ENCODE peak calls at places on chromosomes 12 and 14, in nine cellular contexts. One of them, this sample, is unnamed.

GRCh38 chr12:43884683-43885410 is 49.0 kb downstream of the TMEM117 start:
- DNase-seq in spleen: no peak
- DNase-seq in AG08396: no peak
- DNase-seq in T-helper 17 cell: no peak
- DNase-seq in ureter: no peak
- DNase-seq in HS-5: no peak
- DNase-seq in NCI-H2107: no peak
- DNase-seq in GM20000: no peak
- DNase-seq in T-helper 1 cell: no peak
- DNase-seq in this sample: no peak

GRCh38 chr12:124140889-124141550 is 153.9 kb upstream of the RFLNA start:
- DNase-seq in T-helper 17 cell: no peak
- DNase-seq in GM20000: no peak
- DNase-seq in AG08396: no peak
- DNase-seq in NCI-H2107: no peak
- DNase-seq in T-helper 1 cell: no peak
- DNase-seq in ureter: no peak
- DNase-seq in spleen: no peak
- DNase-seq in HS-5: no peak
- DNase-seq in this sample: no peak

GRCh38 chr14:68464716-68465115 is 328.2 kb downstream of the ZFP36L1 start:
- DNase-seq in HS-5: peak
- DNase-seq in GM20000: no peak
- DNase-seq in spleen: no peak
- DNase-seq in NCI-H2107: no peak
- DNase-seq in T-helper 17 cell: no peak
- DNase-seq in T-helper 1 cell: no peak
- DNase-seq in AG08396: peak
- DNase-seq in ureter: no peak
- DNase-seq in this sample: no peak

GRCh38 chr12:94287245-94287628 is 138.9 kb downstream of the PLXNC1 start:
- DNase-seq in GM20000: no peak
- DNase-seq in T-helper 1 cell: no peak
- DNase-seq in NCI-H2107: no peak
- DNase-seq in HS-5: no peak
- DNase-seq in T-helper 17 cell: no peak
- DNase-seq in spleen: no peak
- DNase-seq in ureter: no peak
- DNase-seq in AG08396: no peak
- DNase-seq in this sample: no peak

GRCh38 chr14:71089974-71090373 is 182.7 kb downstream of the PCNX1 start:
- DNase-seq in ureter: no peak
- DNase-seq in T-helper 1 cell: no peak
- DNase-seq in HS-5: peak
- DNase-seq in AG08396: no peak
- DNase-seq in spleen: no peak
- DNase-seq in T-helper 17 cell: no peak
- DNase-seq in GM20000: no peak
- DNase-seq in NCI-H2107: no peak
- DNase-seq in this sample: no peak

GRCh38 chr12:22008196-22008595 is 37.8 kb upstream of the CMAS start:
- DNase-seq in ureter: no peak
- DNase-seq in NCI-H2107: no peak
- DNase-seq in spleen: no peak
- DNase-seq in HS-5: no peak
- DNase-seq in AG08396: no peak
- DNase-seq in GM20000: no peak
- DNase-seq in T-helper 1 cell: no peak
- DNase-seq in T-helper 17 cell: no peak
- DNase-seq in this sample: peak

GRCh38 chr12:108199111-108199510 is 70.0 kb downstream of the WSCD2 start:
- DNase-seq in NCI-H2107: no peak
- DNase-seq in HS-5: no peak
- DNase-seq in ureter: no peak
- DNase-seq in spleen: no peak
- DNase-seq in T-helper 17 cell: no peak
- DNase-seq in T-helper 1 cell: no peak
- DNase-seq in GM20000: no peak
- DNase-seq in AG08396: no peak
- DNase-seq in this sample: no peak

GRCh38 chr14:65230287-65230728 is 128.0 kb upstream of the MAX start:
- DNase-seq in GM20000: no peak
- DNase-seq in T-helper 17 cell: no peak
- DNase-seq in T-helper 1 cell: no peak
- DNase-seq in spleen: peak
- DNase-seq in AG08396: no peak
- DNase-seq in ureter: no peak
- DNase-seq in HS-5: no peak
- DNase-seq in NCI-H2107: peak
- DNase-seq in this sample: peak

GRCh38 chr12:15256760-15257159 is 35.5 kb upstream of the RERG start:
- DNase-seq in AG08396: peak
- DNase-seq in T-helper 17 cell: no peak
- DNase-seq in GM20000: no peak
- DNase-seq in HS-5: no peak
- DNase-seq in NCI-H2107: no peak
- DNase-seq in spleen: no peak
- DNase-seq in ureter: peak
- DNase-seq in T-helper 1 cell: no peak
- DNase-seq in this sample: no peak

GRCh38 chr14:54610051-54610977 is 43.4 kb downstream of the SAMD4A start:
- DNase-seq in spleen: no peak
- DNase-seq in NCI-H2107: no peak
- DNase-seq in HS-5: peak
- DNase-seq in T-helper 1 cell: no peak
- DNase-seq in GM20000: no peak
- DNase-seq in ureter: no peak
- DNase-seq in AG08396: peak
- DNase-seq in T-helper 17 cell: no peak
- DNase-seq in this sample: no peak

GRCh38 chr14:39229222-39229543 is 4.5 kb upstream of the MIA2 start:
- DNase-seq in AG08396: no peak
- DNase-seq in spleen: no peak
- DNase-seq in HS-5: no peak
- DNase-seq in T-helper 1 cell: peak
- DNase-seq in ureter: no peak
- DNase-seq in NCI-H2107: no peak
- DNase-seq in T-helper 17 cell: no peak
- DNase-seq in GM20000: peak
- DNase-seq in this sample: no peak

GRCh38 chr14:72946491-72946890 is 20.2 kb downstream of the DCAF4 start:
- DNase-seq in NCI-H2107: no peak
- DNase-seq in AG08396: no peak
- DNase-seq in ureter: no peak
- DNase-seq in GM20000: no peak
- DNase-seq in HS-5: no peak
- DNase-seq in T-helper 17 cell: no peak
- DNase-seq in T-helper 1 cell: no peak
- DNase-seq in spleen: peak
- DNase-seq in this sample: no peak

GRCh38 chr14:61585598-61586538 is 109.4 kb upstream of the HIF1A start:
- DNase-seq in T-helper 17 cell: no peak
- DNase-seq in T-helper 1 cell: no peak
- DNase-seq in spleen: peak
- DNase-seq in HS-5: peak
- DNase-seq in GM20000: no peak
- DNase-seq in NCI-H2107: no peak
- DNase-seq in AG08396: peak
- DNase-seq in ureter: peak
- DNase-seq in this sample: peak

GRCh38 chr12:68138480-68138879 is 21.1 kb downstream of the IFNG start:
- DNase-seq in T-helper 17 cell: no peak
- DNase-seq in NCI-H2107: no peak
- DNase-seq in GM20000: no peak
- DNase-seq in HS-5: no peak
- DNase-seq in spleen: no peak
- DNase-seq in ureter: no peak
- DNase-seq in T-helper 1 cell: no peak
- DNase-seq in AG08396: no peak
- DNase-seq in this sample: no peak

GRCh38 chr12:104930388-104931326 is 27.4 kb downstream of the SLC41A2 start:
- DNase-seq in HS-5: peak
- DNase-seq in AG08396: no peak
- DNase-seq in NCI-H2107: no peak
- DNase-seq in T-helper 17 cell: no peak
- DNase-seq in ureter: no peak
- DNase-seq in spleen: no peak
- DNase-seq in T-helper 1 cell: no peak
- DNase-seq in GM20000: peak
- DNase-seq in this sample: no peak

This sample was measured in upper lobe of left lung.